ENCODE peak calls at places on chromosomes 13 and 19, in nine cellular contexts. W is GM12878, J is HCT116, G is ovary, F is Peyer's patch, V is transverse colon, R is lower leg skin, Z is A549, S is H54. T is an unnamed sample.

GRCh38 chr19:57578487-57579205 is at the start of gene ZNF416:
- DNase-seq in W (peak), J (peak), G (peak), F (peak), V (peak), R (peak), Z (peak), S (peak), T (peak)

GRCh38 chr13:109874444-109874920 is 88.1 kb upstream of the IRS2 start:
- DNase-seq in W (no peak), J (no peak), G (no peak), F (no peak), V (no peak), R (no peak), Z (no peak), S (no peak), T (peak)

GRCh38 chr19:16125738-16126495 is 14.2 kb downstream of the RAB8A start:
- DNase-seq in W (no peak), J (no peak), G (no peak), F (no peak), V (no peak), R (no peak), Z (no peak), S (peak), T (no peak)

GRCh38 chr13:72125561-72125960 is 258.6 kb upstream of the DACH1 start:
- DNase-seq in W (no peak), J (no peak), G (no peak), F (no peak), V (no peak), R (no peak), Z (no peak), S (no peak), T (no peak)

GRCh38 chr19:28847468-28847867 is 365.5 kb downstream of the UQCRFS1 start:
- DNase-seq in W (no peak), J (no peak), G (no peak), F (no peak), V (no peak), R (peak), Z (no peak), S (peak), T (no peak)

GRCh38 chr19:27770095-27770494 is 1442.9 kb downstream of the UQCRFS1 start:
- DNase-seq in W (no peak), J (no peak), G (no peak), F (no peak), V (no peak), R (peak), Z (no peak), S (no peak), T (no peak)

GRCh38 chr13:43686557-43686956 is 100.2 kb downstream of the ENOX1 start:
- DNase-seq in W (no peak), J (no peak), G (peak), F (no peak), V (no peak), R (no peak), Z (peak), S (peak), T (no peak)

GRCh38 chr13:65733110-65733509 is 1497.0 kb downstream of the PCDH9 start:
- DNase-seq in W (no peak), J (no peak), G (no peak), F (no peak), V (no peak), R (no peak), Z (no peak), S (no peak), T (no peak)

GRCh38 chr19:679418-680286 is 3.5 kb downstream of the FSTL3 start:
- DNase-seq in W (no peak), J (no peak), G (peak), F (peak), V (peak), R (peak), Z (peak), S (peak), T (peak)

GRCh38 chr13:31742102-31742695 is 2.9 kb downstream of the RXFP2 start:
- DNase-seq in W (peak), J (peak), G (peak), F (peak), V (peak), R (peak), Z (peak), S (no peak), T (peak)

GRCh38 chr19:48372904-48373303 is 8.7 kb downstream of the SYNGR4 start:
- DNase-seq in W (no peak), J (no peak), G (no peak), F (no peak), V (peak), R (no peak), Z (no peak), S (no peak), T (peak)

GRCh38 chr13:88648598-88649373 is 977.6 kb downstream of the SLITRK5 start:
- DNase-seq in W (no peak), J (no peak), G (no peak), F (no peak), V (no peak), R (no peak), Z (no peak), S (no peak), T (no peak)

GRCh38 chr13:113625965-113626661 is 31.9 kb downstream of the ATP4B start:
- DNase-seq in W (no peak), J (no peak), G (no peak), F (peak), V (no peak), R (no peak), Z (no peak), S (no peak), T (no peak)

GRCh38 chr19:3855321-3855720 is 13.5 kb downstream of the ZFR2 start:
- DNase-seq in W (no peak), J (no peak), G (no peak), F (peak), V (peak), R (no peak), Z (no peak), S (peak), T (no peak)

GRCh38 chr13:45367995-45368394 is 27.0 kb upstream of the TPT1 start:
- DNase-seq in W (no peak), J (no peak), G (no peak), F (no peak), V (no peak), R (no peak), Z (no peak), S (no peak), T (no peak)

GRCh38 chr19:50204811-50205675 is 1.6 kb downstream of the MYH14 start:
- DNase-seq in W (no peak), J (peak), G (peak), F (peak), V (peak), R (peak), Z (no peak), S (no peak), T (peak)

GRCh38 chr13:24684600-24684998 is 4.4 kb downstream of the ATP12A start:
- DNase-seq in W (no peak), J (no peak), G (no peak), F (no peak), V (no peak), R (no peak), Z (no peak), S (no peak), T (no peak)

GRCh38 chr13:33109319-33109718 is 93.1 kb downstream of the KL start:
- DNase-seq in W (no peak), J (no peak), G (no peak), F (no peak), V (no peak), R (no peak), Z (no peak), S (no peak), T (no peak)

GRCh38 chr13:88329066-88329465 is 657.9 kb downstream of the SLITRK5 start:
- DNase-seq in W (no peak), J (no peak), G (no peak), F (no peak), V (no peak), R (no peak), Z (no peak), S (no peak), T (no peak)

GRCh38 chr13:111210488-111210887 is 95.4 kb downstream of the ARHGEF7 start:
- DNase-seq in W (no peak), J (no peak), G (no peak), F (no peak), V (no peak), R (no peak), Z (no peak), S (peak), T (peak)

GRCh38 chr13:50393641-50394040 is 378.4 kb downstream of the KCNRG start:
- DNase-seq in W (no peak), J (no peak), G (no peak), F (no peak), V (no peak), R (no peak), Z (no peak), S (no peak), T (no peak)

GRCh38 chr13:83935566-83935965 is 53.3 kb upstream of the SLITRK1 start:
- DNase-seq in W (no peak), J (no peak), G (no peak), F (no peak), V (no peak), R (no peak), Z (no peak), S (no peak), T (no peak)

GRCh38 chr13:113862766-113863510 is 938 bp downstream of the GAS6 start:
- DNase-seq in W (no peak), J (no peak), G (peak), F (peak), V (peak), R (peak), Z (peak), S (no peak), T (peak)

GRCh38 chr13:23574421-23574820 is 4.2 kb downstream of the TNFRSF19 start:
- DNase-seq in W (no peak), J (no peak), G (no peak), F (no peak), V (no peak), R (no peak), Z (no peak), S (no peak), T (no peak)

GRCh38 chr13:29934531-29935308 is 84.3 kb upstream of the UBL3 start:
- DNase-seq in W (no peak), J (no peak), G (no peak), F (no peak), V (no peak), R (no peak), Z (no peak), S (no peak), T (no peak)

DNA sequence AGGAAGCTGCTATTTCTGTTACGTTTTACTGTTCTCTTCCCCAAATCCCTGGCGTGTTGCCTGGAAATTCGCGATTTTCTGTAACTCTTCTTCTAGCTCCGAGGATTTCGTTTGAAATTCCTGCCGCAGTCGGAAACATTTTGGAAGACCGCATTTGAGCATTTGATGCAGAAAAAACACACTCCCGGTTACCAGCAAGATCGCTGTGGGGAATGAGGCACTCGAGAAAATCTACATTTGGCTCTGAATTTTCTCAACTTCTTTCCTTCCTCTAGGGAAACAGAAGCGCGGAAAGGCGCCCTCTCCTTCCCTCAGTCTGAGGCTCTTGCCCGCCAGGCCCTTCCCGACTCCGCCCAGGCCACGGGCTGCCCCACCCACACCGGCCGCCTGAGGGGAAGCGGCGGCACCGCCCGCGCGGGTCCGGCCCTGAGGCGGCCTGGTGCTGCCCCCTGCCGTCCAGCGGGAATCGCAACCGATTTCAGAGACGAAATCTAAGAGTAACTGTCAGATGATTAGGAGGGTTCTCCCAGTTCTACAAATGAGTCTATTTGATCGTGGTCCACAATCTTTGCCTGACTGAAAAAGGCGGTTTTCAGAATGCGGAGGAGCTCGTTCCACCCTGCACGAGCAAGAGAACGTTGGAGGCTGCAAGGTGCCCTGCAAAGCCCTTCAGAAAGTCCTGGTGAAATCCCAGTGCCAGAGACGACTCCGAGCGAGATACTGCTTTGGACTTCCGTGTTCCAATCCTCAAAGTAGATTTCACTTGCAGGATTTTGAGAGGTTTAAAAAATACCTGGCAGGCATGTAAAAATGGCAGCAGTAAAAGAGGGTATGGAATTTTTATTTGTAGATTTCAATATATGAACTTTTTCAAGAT is 18.4 kb upstream of the TUBGCP3 start:
- DNase-seq in W (no peak), J (peak), G (peak), F (peak), V (peak), R (peak), Z (peak), S (peak), T (peak)
- TF ChIP-seq POLR2A in W (no peak), J (no peak), G (no peak), F (no peak), V (no peak), R (no peak), Z (no peak), S (peak), T (peak)

GRCh38 chr19:37981785-37982475 is 74.9 kb downstream of the SIPA1L3 start:
- DNase-seq in W (no peak), J (no peak), G (no peak), F (peak), V (peak), R (peak), Z (no peak), S (no peak), T (peak)
- TF ChIP-seq POLR2A in W (no peak), J (no peak), G (no peak), F (no peak), V (no peak), R (no peak), Z (no peak), S (no peak), T (no peak)

GRCh38 chr19:2481466-2481865 is 5.5 kb downstream of the GADD45B start:
- DNase-seq in W (no peak), J (no peak), G (no peak), F (no peak), V (no peak), R (peak), Z (no peak), S (no peak), T (no peak)

GRCh38 chr19:2478324-2478755 is 2.4 kb downstream of the GADD45B start:
- DNase-seq in W (no peak), J (no peak), G (peak), F (peak), V (peak), R (peak), Z (no peak), S (no peak), T (peak)

GRCh38 chr19:2478756-2479555 is 3.0 kb downstream of the GADD45B start:
- DNase-seq in W (no peak), J (no peak), G (peak), F (peak), V (peak), R (peak), Z (no peak), S (peak), T (peak)

GRCh38 chr19:2477732-2478191 is 1.8 kb downstream of the GADD45B start:
- DNase-seq in W (no peak), J (no peak), G (peak), F (no peak), V (peak), R (no peak), Z (no peak), S (no peak), T (peak)

GRCh38 chr19:2479556-2480194 is 3.7 kb downstream of the GADD45B start:
- DNase-seq in W (no peak), J (no peak), G (no peak), F (no peak), V (no peak), R (peak), Z (no peak), S (no peak), T (no peak)
- TF ChIP-seq POLR2A in W (no peak), J (no peak), G (no peak), F (no peak), V (no peak), R (no peak), Z (no peak), S (no peak), T (no peak)

GRCh38 chr13:102596147-102597028 is at the start of gene TPP2:
- DNase-seq in W (peak), J (peak), G (peak), F (peak), V (peak), R (peak), Z (peak), S (peak), T (peak)
- TF ChIP-seq POLR2A in W (peak), J (peak), G (peak), F (peak), V (peak), R (peak), Z (no peak), S (peak), T (no peak)

GRCh38 chr19:10517760-10518443 is 655 bp upstream of the S1PR5 start:
- DNase-seq in W (no peak), J (no peak), G (no peak), F (no peak), V (no peak), R (no peak), Z (peak), S (peak), T (no peak)
- TF ChIP-seq POLR2A in W (no peak), J (no peak), G (no peak), F (no peak), V (no peak), R (no peak), Z (no peak), S (no peak), T (no peak)

GRCh38 chr19:14398563-14398962 is 17.3 kb downstream of the ADGRE5 start:
- DNase-seq in W (no peak), J (no peak), G (no peak), F (no peak), V (no peak), R (no peak), Z (no peak), S (no peak), T (no peak)
- TF ChIP-seq POLR2A in W (no peak), J (no peak), G (no peak), F (no peak), V (no peak), R (no peak), Z (no peak), S (no peak), T (no peak)

DNA sequence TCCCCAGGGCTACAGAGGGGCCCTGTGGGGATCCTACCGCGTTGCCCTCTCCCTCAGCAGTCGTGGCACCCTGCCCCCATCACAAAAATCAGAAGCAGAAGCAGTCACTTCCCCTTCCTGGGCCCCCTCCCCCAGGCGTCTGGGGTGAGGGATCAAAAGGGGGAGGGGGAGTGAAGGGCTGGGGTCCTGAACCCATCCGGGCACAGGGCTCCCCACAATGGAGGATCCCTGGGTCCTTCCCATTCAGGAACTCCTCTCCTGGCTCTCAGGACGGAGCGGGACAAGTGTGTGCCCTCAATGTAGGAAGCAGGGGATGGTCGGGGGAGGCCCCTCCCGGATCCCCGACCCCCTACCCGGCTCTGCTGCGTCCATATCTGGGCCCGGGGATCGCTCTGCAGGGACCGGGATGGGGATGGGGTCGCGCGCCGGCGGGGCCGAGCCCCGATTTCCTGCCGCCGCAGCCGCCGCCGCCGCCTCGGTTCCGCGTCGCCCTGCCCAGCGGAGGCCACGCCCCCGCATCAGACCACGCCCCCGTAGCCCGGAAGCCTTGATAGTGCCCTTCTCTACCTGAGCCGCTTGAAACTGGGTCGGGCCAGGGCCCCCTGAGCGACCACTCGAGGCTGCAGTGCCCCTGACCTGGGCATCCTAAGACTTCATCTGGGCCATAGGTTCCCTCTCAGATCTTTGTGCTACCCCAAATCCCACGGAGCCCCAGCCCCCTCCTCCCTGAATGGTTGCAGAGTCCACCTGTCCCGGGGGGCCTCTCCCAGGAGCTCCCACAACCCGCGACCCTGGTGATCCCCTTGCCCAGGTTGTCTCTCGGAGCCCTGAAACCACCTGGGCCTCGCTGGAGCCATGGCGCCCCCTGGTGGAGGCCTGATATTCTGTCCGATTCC is at the start of gene GMIP:
- DNase-seq in W (no peak), J (peak), G (peak), F (peak), V (peak), R (peak), Z (peak), S (peak), T (peak)
- TF ChIP-seq POLR2A in W (peak), J (peak), G (no peak), F (peak), V (peak), R (no peak), Z (peak), S (peak), T (peak)

GRCh38 chr13:34419025-34419424 is 523.0 kb upstream of the NBEA start:
- DNase-seq in W (no peak), J (no peak), G (no peak), F (no peak), V (no peak), R (no peak), Z (no peak), S (no peak), T (no peak)

GRCh38 chr13:34425307-34425949 is 516.6 kb upstream of the NBEA start:
- DNase-seq in W (no peak), J (no peak), G (no peak), F (no peak), V (no peak), R (no peak), Z (no peak), S (no peak), T (no peak)

GRCh38 chr13:34421849-34422475 is 520.1 kb upstream of the NBEA start:
- DNase-seq in W (no peak), J (no peak), G (no peak), F (no peak), V (no peak), R (no peak), Z (no peak), S (no peak), T (no peak)

GRCh38 chr13:34416833-34417425 is 525.1 kb upstream of the NBEA start:
- DNase-seq in W (no peak), J (no peak), G (peak), F (no peak), V (peak), R (no peak), Z (no peak), S (no peak), T (peak)

DNA sequence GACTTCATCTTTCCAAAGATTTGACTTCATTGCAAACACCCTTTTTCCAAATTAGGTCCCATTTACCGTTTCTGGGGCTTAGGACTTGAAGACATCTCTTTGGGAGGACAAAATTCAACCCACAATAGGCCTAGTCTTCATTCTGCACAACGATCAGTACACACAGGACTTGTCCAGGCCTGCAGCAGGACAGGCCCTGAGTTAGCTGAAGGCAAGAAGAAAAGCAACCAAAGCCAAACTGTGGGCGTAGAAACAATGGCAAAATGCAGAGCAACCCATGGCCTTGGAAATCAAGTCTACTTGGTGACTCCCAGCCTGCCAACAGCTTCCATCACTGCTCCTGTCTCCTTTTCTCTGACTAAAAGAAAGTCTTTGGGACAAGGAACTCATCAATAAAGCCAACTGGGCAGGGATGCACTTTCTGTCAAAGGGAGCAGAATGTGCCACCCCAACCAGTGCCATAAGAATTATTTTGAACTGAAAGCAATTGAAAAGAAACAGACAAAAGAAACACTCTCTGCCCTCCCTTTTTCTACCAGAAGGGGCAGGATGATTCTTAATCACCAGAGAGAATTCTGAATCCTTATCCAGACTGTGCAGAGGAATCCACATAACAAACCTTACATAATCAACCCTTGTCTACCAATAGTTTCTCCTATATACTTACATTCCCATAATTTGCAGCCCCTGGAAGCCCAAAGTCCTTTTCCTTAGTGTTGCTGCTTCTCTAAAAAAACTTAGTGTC is 520.9 kb upstream of the NBEA start:
- DNase-seq in W (no peak), J (no peak), G (no peak), F (no peak), V (no peak), R (no peak), Z (no peak), S (no peak), T (no peak)
- TF ChIP-seq POLR2A in W (no peak), J (no peak), G (no peak), F (no peak), V (no peak), R (no peak), Z (no peak), S (no peak), T (no peak)

GRCh38 chr13:82606008-82606407 is 1276.3 kb downstream of the SLITRK1 start:
- DNase-seq in W (no peak), J (no peak), G (no peak), F (no peak), V (no peak), R (no peak), Z (no peak), S (no peak), T (no peak)
- TF ChIP-seq POLR2A in W (no peak), J (no peak), G (no peak), F (no peak), V (no peak), R (no peak), Z (no peak), S (no peak), T (no peak)

T was measured in thyroid gland.